ENCODE peak calls at places on chromosomes 6 and 20, in nine cellular contexts. One of them, this sample, is unnamed.

GRCh38 chr6:142938510-142938909 is 6.5 kb downstream of the HIVEP2 start:
- DNase-seq in MV-4-11: no peak
- DNase-seq in activated T-cell treated with anti-CD3 and anti-CD28 coated beads, Interleukin-2, amount 50 U/mL, for 4 hours: no peak
- DNase-seq in Calu3: no peak
- DNase-seq in CD8-positive, alpha-beta T cell: no peak
- DNase-seq in T-helper 1 cell: no peak
- DNase-seq in fibroblast of mammary gland: no peak
- DNase-seq in AG09319: no peak
- DNase-seq in OCI-LY7: no peak
- DNase-seq in this sample: no peak

GRCh38 chr6:30690403-30691207 is at the start of gene NRM:
- DNase-seq in AG09319: no peak
- DNase-seq in OCI-LY7: peak
- DNase-seq in activated T-cell treated with anti-CD3 and anti-CD28 coated beads, Interleukin-2, amount 50 U/mL, for 4 hours: peak
- DNase-seq in CD8-positive, alpha-beta T cell: no peak
- DNase-seq in Calu3: peak
- DNase-seq in T-helper 1 cell: peak
- DNase-seq in MV-4-11: peak
- DNase-seq in fibroblast of mammary gland: peak
- DNase-seq in this sample: peak

GRCh38 chr6:30890646-30891449 is 6.5 kb downstream of the DDR1 start:
- DNase-seq in fibroblast of mammary gland: no peak
- DNase-seq in AG09319: no peak
- DNase-seq in OCI-LY7: no peak
- DNase-seq in activated T-cell treated with anti-CD3 and anti-CD28 coated beads, Interleukin-2, amount 50 U/mL, for 4 hours: no peak
- DNase-seq in MV-4-11: no peak
- DNase-seq in CD8-positive, alpha-beta T cell: no peak
- DNase-seq in Calu3: no peak
- DNase-seq in T-helper 1 cell: no peak
- DNase-seq in this sample: no peak

GRCh38 chr20:991850-992249 is 10.3 kb downstream of the RSPO4 start:
- DNase-seq in activated T-cell treated with anti-CD3 and anti-CD28 coated beads, Interleukin-2, amount 50 U/mL, for 4 hours: no peak
- DNase-seq in CD8-positive, alpha-beta T cell: no peak
- DNase-seq in AG09319: no peak
- DNase-seq in Calu3: no peak
- DNase-seq in T-helper 1 cell: no peak
- DNase-seq in MV-4-11: peak
- DNase-seq in fibroblast of mammary gland: no peak
- DNase-seq in OCI-LY7: peak
- DNase-seq in this sample: no peak

GRCh38 chr6:155524249-155524651 is 68.6 kb upstream of the NOX3 start:
- DNase-seq in activated T-cell treated with anti-CD3 and anti-CD28 coated beads, Interleukin-2, amount 50 U/mL, for 4 hours: no peak
- DNase-seq in OCI-LY7: no peak
- DNase-seq in AG09319: peak
- DNase-seq in MV-4-11: no peak
- DNase-seq in fibroblast of mammary gland: peak
- DNase-seq in T-helper 1 cell: no peak
- DNase-seq in CD8-positive, alpha-beta T cell: no peak
- DNase-seq in Calu3: no peak
- DNase-seq in this sample: no peak

GRCh38 chr6:336159-337114 is 44.1 kb downstream of the DUSP22 start:
- DNase-seq in OCI-LY7: peak
- DNase-seq in fibroblast of mammary gland: no peak
- DNase-seq in MV-4-11: no peak
- DNase-seq in CD8-positive, alpha-beta T cell: no peak
- DNase-seq in Calu3: no peak
- DNase-seq in activated T-cell treated with anti-CD3 and anti-CD28 coated beads, Interleukin-2, amount 50 U/mL, for 4 hours: no peak
- DNase-seq in T-helper 1 cell: no peak
- DNase-seq in AG09319: no peak
- DNase-seq in this sample: no peak

GRCh38 chr20:50721881-50722281 is 9.5 kb upstream of the PARD6B start:
- DNase-seq in T-helper 1 cell: no peak
- DNase-seq in Calu3: no peak
- DNase-seq in fibroblast of mammary gland: peak
- DNase-seq in OCI-LY7: no peak
- DNase-seq in MV-4-11: peak
- DNase-seq in activated T-cell treated with anti-CD3 and anti-CD28 coated beads, Interleukin-2, amount 50 U/mL, for 4 hours: no peak
- DNase-seq in CD8-positive, alpha-beta T cell: no peak
- DNase-seq in AG09319: no peak
- DNase-seq in this sample: no peak

GRCh38 chr6:108633436-108633835 is 72.7 kb downstream of the FOXO3 start:
- DNase-seq in Calu3: no peak
- DNase-seq in T-helper 1 cell: no peak
- DNase-seq in AG09319: no peak
- DNase-seq in fibroblast of mammary gland: no peak
- DNase-seq in MV-4-11: no peak
- DNase-seq in OCI-LY7: no peak
- DNase-seq in activated T-cell treated with anti-CD3 and anti-CD28 coated beads, Interleukin-2, amount 50 U/mL, for 4 hours: no peak
- DNase-seq in CD8-positive, alpha-beta T cell: no peak
- DNase-seq in this sample: no peak

GRCh38 chr6:112058243-112058642 is 4.3 kb downstream of the CCN6 start:
- DNase-seq in MV-4-11: no peak
- DNase-seq in CD8-positive, alpha-beta T cell: no peak
- DNase-seq in activated T-cell treated with anti-CD3 and anti-CD28 coated beads, Interleukin-2, amount 50 U/mL, for 4 hours: no peak
- DNase-seq in AG09319: no peak
- DNase-seq in fibroblast of mammary gland: no peak
- DNase-seq in Calu3: no peak
- DNase-seq in T-helper 1 cell: no peak
- DNase-seq in OCI-LY7: no peak
- DNase-seq in this sample: no peak

GRCh38 chr6:30685157-30685976 is 1.1 kb downstream of the PPP1R18 start:
- DNase-seq in MV-4-11: peak
- DNase-seq in CD8-positive, alpha-beta T cell: no peak
- DNase-seq in T-helper 1 cell: no peak
- DNase-seq in activated T-cell treated with anti-CD3 and anti-CD28 coated beads, Interleukin-2, amount 50 U/mL, for 4 hours: no peak
- DNase-seq in AG09319: no peak
- DNase-seq in OCI-LY7: peak
- DNase-seq in Calu3: no peak
- DNase-seq in fibroblast of mammary gland: peak
- DNase-seq in this sample: peak

GRCh38 chr6:170344631-170345576 is 38.3 kb downstream of the FAM120B start:
- DNase-seq in fibroblast of mammary gland: peak
- DNase-seq in T-helper 1 cell: no peak
- DNase-seq in AG09319: no peak
- DNase-seq in CD8-positive, alpha-beta T cell: no peak
- DNase-seq in MV-4-11: peak
- DNase-seq in OCI-LY7: no peak
- DNase-seq in activated T-cell treated with anti-CD3 and anti-CD28 coated beads, Interleukin-2, amount 50 U/mL, for 4 hours: no peak
- DNase-seq in Calu3: no peak
- DNase-seq in this sample: no peak

GRCh38 chr6:145245119-145245518 is 490.2 kb downstream of the EPM2A start:
- DNase-seq in Calu3: no peak
- DNase-seq in MV-4-11: no peak
- DNase-seq in fibroblast of mammary gland: peak
- DNase-seq in CD8-positive, alpha-beta T cell: no peak
- DNase-seq in OCI-LY7: no peak
- DNase-seq in T-helper 1 cell: no peak
- DNase-seq in activated T-cell treated with anti-CD3 and anti-CD28 coated beads, Interleukin-2, amount 50 U/mL, for 4 hours: no peak
- DNase-seq in AG09319: no peak
- DNase-seq in this sample: no peak

GRCh38 chr20:3414122-3414521 is 6.7 kb upstream of the DNAAF9 start:
- DNase-seq in AG09319: no peak
- DNase-seq in Calu3: no peak
- DNase-seq in activated T-cell treated with anti-CD3 and anti-CD28 coated beads, Interleukin-2, amount 50 U/mL, for 4 hours: no peak
- DNase-seq in MV-4-11: no peak
- DNase-seq in T-helper 1 cell: no peak
- DNase-seq in fibroblast of mammary gland: no peak
- DNase-seq in CD8-positive, alpha-beta T cell: no peak
- DNase-seq in OCI-LY7: no peak
- DNase-seq in this sample: no peak

This sample was measured in CD8-positive, alpha-beta memory T cell.